ENCODE peak calls at places on chromosomes 5 and 9, in nine cellular contexts. S is T-helper 17 cell; J is GM18507; K is NCI-H1105; N is stimulated activated CD4-positive, alpha-beta T cell treated with anti-CD3 and anti-CD28 coated beads, Interleukin-2, amount 100 ng/mL, for 24 hours; B is LoVo; V is GM12865; H is EH; Z is GM20000. Q is an unnamed sample.

GRCh38 chr5:135456238-135457099 is 4.3 kb upstream of the TIFAB start:
- DNase-seq in S (no peak), J (no peak), K (no peak), N (no peak), B (no peak), V (peak), H (peak), Z (peak), Q (peak)

GRCh38 chr9:8725635-8726034 is 926.1 kb upstream of the DMAC1 start:
- DNase-seq in S (no peak), J (no peak), K (no peak), N (no peak), B (no peak), V (no peak), H (no peak), Z (no peak), Q (no peak)

GRCh38 chr9:33445389-33445881 is 2.0 kb downstream of the AQP3 start:
- DNase-seq in S (peak), J (no peak), K (no peak), N (no peak), B (no peak), V (no peak), H (no peak), Z (no peak), Q (no peak)

GRCh38 chr5:76526950-76527349 is 96.3 kb downstream of the F2RL2 start:
- DNase-seq in S (no peak), J (no peak), K (no peak), N (no peak), B (no peak), V (no peak), H (peak), Z (no peak), Q (no peak)

GRCh38 chr5:174589599-174589998 is 134.8 kb upstream of the MSX2 start:
- DNase-seq in S (no peak), J (no peak), K (no peak), N (no peak), B (no peak), V (no peak), H (peak), Z (no peak), Q (no peak)

GRCh38 chr9:135736265-135736978 is 34.4 kb downstream of the KCNT1 start:
- DNase-seq in S (no peak), J (no peak), K (no peak), N (no peak), B (no peak), V (no peak), H (no peak), Z (no peak), Q (no peak)

GRCh38 chr9:127561491-127562270 is 50.4 kb upstream of the STXBP1 start:
- DNase-seq in S (no peak), J (no peak), K (no peak), N (no peak), B (peak), V (no peak), H (peak), Z (no peak), Q (no peak)

GRCh38 chr9:84742261-84742660 is 72.7 kb downstream of the NTRK2 start:
- DNase-seq in S (no peak), J (no peak), K (no peak), N (no peak), B (no peak), V (no peak), H (no peak), Z (no peak), Q (no peak)

GRCh38 chr5:110440058-110440457 is 286.4 kb downstream of the TMEM232 start:
- DNase-seq in S (no peak), J (no peak), K (no peak), N (no peak), B (no peak), V (no peak), H (no peak), Z (no peak), Q (no peak)

GRCh38 chr9:38687389-38687842 is 32.5 kb downstream of the FAM240B start:
- DNase-seq in S (no peak), J (no peak), K (no peak), N (no peak), B (peak), V (peak), H (peak), Z (peak), Q (peak)

GRCh38 chr5:140130949-140131733 is 5.4 kb downstream of the IGIP start:
- DNase-seq in S (no peak), J (no peak), K (no peak), N (no peak), B (no peak), V (no peak), H (no peak), Z (no peak), Q (no peak)

GRCh38 chr9:122127396-122127798 is 32.2 kb downstream of the NDUFA8 start:
- DNase-seq in S (no peak), J (no peak), K (no peak), N (peak), B (no peak), V (no peak), H (no peak), Z (no peak), Q (peak)

GRCh38 chr9:29830815-29831214 is 2257.5 kb upstream of the C9orf72 start:
- DNase-seq in S (no peak), J (no peak), K (no peak), N (no peak), B (peak), V (no peak), H (no peak), Z (no peak), Q (peak)

GRCh38 chr5:85148701-85149100 is 764.0 kb upstream of the EDIL3 start:
- DNase-seq in S (no peak), J (no peak), K (no peak), N (no peak), B (no peak), V (no peak), H (no peak), Z (no peak), Q (no peak)

GRCh38 chr5:10077721-10078551 is 171.8 kb downstream of the ATPSCKMT start:
- DNase-seq in S (no peak), J (no peak), K (no peak), N (no peak), B (no peak), V (no peak), H (peak), Z (no peak), Q (no peak)

GRCh38 chr5:73617510-73618279 is 8.3 kb upstream of the ARHGEF28 start:
- DNase-seq in S (no peak), J (no peak), K (no peak), N (no peak), B (peak), V (peak), H (peak), Z (no peak), Q (no peak)